ENCODE peak calls at places on chromosome 1, in seven cellular contexts. D is PC-9; E is activated naive CD4-positive, alpha-beta T cell; C is astrocyte of the spinal cord; V is pons; T is upper lobe of right lung; J is sigmoid colon. N is an unnamed sample.

GRCh38 chr1:230495021-230495550 is 69.0 kb upstream of the PGBD5 start:
- DNase-seq in E (no peak), D (no peak), C (no peak), V (no peak), J (no peak), T (no peak), N (no peak)

GRCh38 chr1:125085720-125086591 is 3901.2 kb downstream of the SRGAP2C start:
- DNase-seq in T (no peak), J (peak; percentile 50), C (no peak), V (no peak), E (no peak), D (no peak), N (no peak)

GRCh38 chr1:32525053-32525452 is 14.2 kb upstream of the ZBTB8A start:
- DNase-seq in V (no peak), J (no peak), T (no peak), D (no peak), E (no peak), C (no peak), N (no peak)

GRCh38 chr1:223143760-223144248 is 756 bp upstream of the TLR5 start:
- DNase-seq in T (peak; percentile 88), D (peak; percentile 53), E (peak; percentile 5), V (peak; percentile 29), C (no peak), J (peak; percentile 71), N (peak; percentile 50)

GRCh38 chr1:239819075-239819474 is 272.6 kb upstream of the FMN2 start:
- DNase-seq in C (no peak), T (no peak), D (no peak), E (no peak), J (no peak), V (no peak), N (no peak)

GRCh38 chr1:109821831-109822745 is 58.4 kb upstream of the EPS8L3 start:
- DNase-seq in C (peak; percentile 24), J (peak; percentile 73), D (peak; percentile 87), V (no peak), T (no peak), E (no peak), N (no peak)

GRCh38 chr1:17544951-17545350 is 5.5 kb downstream of the ARHGEF10L start:
- DNase-seq in E (no peak), D (no peak), T (no peak), V (no peak), C (no peak), J (no peak), N (no peak)

GRCh38 chr1:165516469-165516868 is 27.3 kb upstream of the LRRC52 start:
- DNase-seq in T (no peak), V (no peak), D (no peak), E (no peak), J (no peak), C (no peak), N (no peak)

GRCh38 chr1:226549937-226550670 is 1.5 kb downstream of the STUM start:
- DNase-seq in E (no peak), T (no peak), D (no peak), J (peak; percentile 89), V (peak; percentile 42), C (no peak), N (no peak)

GRCh38 chr1:208000504-208000903 is 89.6 kb upstream of the CD34 start:
- DNase-seq in V (no peak), D (no peak), T (no peak), E (no peak), J (no peak), C (no peak), N (no peak)

GRCh38 chr1:207004931-207005830 is 27.4 kb downstream of the C1orf116 start:
- DNase-seq in E (no peak), D (peak; percentile 50), V (peak; percentile 60), T (no peak), C (peak; percentile 61), J (no peak), N (peak; percentile 19)

GRCh38 chr1:18794561-18794960 is 64.9 kb downstream of the TAS1R2 start:
- DNase-seq in J (no peak), V (no peak), C (no peak), T (no peak), E (no peak), D (no peak), N (no peak)